ENCODE peak calls at places on chromosomes 16 and 17, in four cellular contexts. One of them, this sample, is unnamed.

GRCh38 chr16:6932871-6933390 is 399.7 kb upstream of the RBFOX1 start:
- DNase-seq in heart right ventricle: no peak
- DNase-seq in Peyer's patch: no peak
- DNase-seq in AG04450: no peak
- DNase-seq in this sample: no peak

GRCh38 chr16:47139561-47140185 is 4.1 kb downstream of the NETO2 start:
- DNase-seq in heart right ventricle: no peak
- DNase-seq in Peyer's patch: no peak
- DNase-seq in AG04450: no peak
- DNase-seq in this sample: no peak

GRCh38 chr17:50052822-50053653 is 2.9 kb upstream of the ITGA3 start:
- DNase-seq in heart right ventricle: no peak
- DNase-seq in Peyer's patch: no peak
- DNase-seq in AG04450: no peak
- DNase-seq in this sample: no peak

GRCh38 chr17:4475001-4475400 is 23.7 kb upstream of the SPNS2 start:
- DNase-seq in heart right ventricle: no peak
- DNase-seq in Peyer's patch: no peak
- DNase-seq in AG04450: no peak
- DNase-seq in this sample: no peak

GRCh38 chr17:6894206-6894528 is 62.6 kb upstream of the TEKT1 start:
- DNase-seq in heart right ventricle: no peak
- DNase-seq in Peyer's patch: no peak
- DNase-seq in AG04450: no peak
- DNase-seq in this sample: no peak

GRCh38 chr17:77503916-77504651 is 363.3 kb downstream of the SEC14L1 start:
- DNase-seq in heart right ventricle: no peak
- DNase-seq in Peyer's patch: peak; percentile 40
- DNase-seq in AG04450: no peak
- DNase-seq in this sample: no peak

GRCh38 chr17:39867084-39867890 is 715 bp upstream of the ZPBP2 start:
- DNase-seq in heart right ventricle: no peak
- DNase-seq in Peyer's patch: peak; percentile 57
- DNase-seq in AG04450: no peak
- DNase-seq in this sample: no peak

GRCh38 chr16:57235128-57236092 is 9.6 kb upstream of the ARL2BP start:
- DNase-seq in heart right ventricle: no peak
- DNase-seq in Peyer's patch: no peak
- DNase-seq in AG04450: peak; percentile 15
- DNase-seq in this sample: no peak

GRCh38 chr17:8935194-8935593 is 30.3 kb downstream of the PIK3R5 start:
- DNase-seq in heart right ventricle: no peak
- DNase-seq in Peyer's patch: no peak
- DNase-seq in AG04450: no peak
- DNase-seq in this sample: no peak

GRCh38 chr17:5826384-5826783 is 242.1 kb upstream of the NLRP1 start:
- DNase-seq in heart right ventricle: no peak
- DNase-seq in Peyer's patch: no peak
- DNase-seq in AG04450: no peak
- DNase-seq in this sample: no peak

GRCh38 chr17:44348988-44349364 is 3.9 kb downstream of the GRN start:
- DNase-seq in heart right ventricle: no peak
- DNase-seq in Peyer's patch: no peak
- DNase-seq in AG04450: no peak
- DNase-seq in this sample: no peak

GRCh38 chr16:48949636-48950035 is 332.0 kb downstream of the CBLN1 start:
- DNase-seq in heart right ventricle: no peak
- DNase-seq in Peyer's patch: no peak
- DNase-seq in AG04450: no peak
- DNase-seq in this sample: no peak

GRCh38 chr17:35879748-35880654 is at the start of gene CCL5:
- DNase-seq in heart right ventricle: no peak
- DNase-seq in Peyer's patch: peak; percentile 72
- DNase-seq in AG04450: no peak
- DNase-seq in this sample: no peak

GRCh38 chr16:55912022-55912421 is 36.8 kb upstream of the CES5A start:
- DNase-seq in heart right ventricle: peak; percentile 72
- DNase-seq in Peyer's patch: no peak
- DNase-seq in AG04450: no peak
- DNase-seq in this sample: no peak

GRCh38 chr16:64121473-64121872 is 1000.4 kb downstream of the CDH11 start:
- DNase-seq in heart right ventricle: no peak
- DNase-seq in Peyer's patch: no peak
- DNase-seq in AG04450: peak; percentile 3
- DNase-seq in this sample: no peak

GRCh38 chr17:81702934-81703746 is at the start of gene MRPL12:
- DNase-seq in heart right ventricle: peak; percentile 93
- DNase-seq in Peyer's patch: peak; percentile 96
- DNase-seq in AG04450: peak; percentile 58
- DNase-seq in this sample: peak; percentile 94

GRCh38 chr17:49076575-49077384 is 55.8 kb upstream of the B4GALNT2 start:
- DNase-seq in heart right ventricle: no peak
- DNase-seq in Peyer's patch: no peak
- DNase-seq in AG04450: peak; percentile 53
- DNase-seq in this sample: no peak

GRCh38 chr16:85157372-85157771 is 45.1 kb upstream of the CIBAR2 start:
- DNase-seq in heart right ventricle: no peak
- DNase-seq in Peyer's patch: no peak
- DNase-seq in AG04450: no peak
- DNase-seq in this sample: no peak

GRCh38 chr16:49356728-49357488 is 16.7 kb upstream of the C16orf78 start:
- DNase-seq in heart right ventricle: no peak
- DNase-seq in Peyer's patch: peak; percentile 81
- DNase-seq in AG04450: no peak
- DNase-seq in this sample: peak; percentile 20

GRCh38 chr17:82534401-82534812 is 14.9 kb downstream of the FOXK2 start:
- DNase-seq in heart right ventricle: no peak
- DNase-seq in Peyer's patch: no peak
- DNase-seq in AG04450: no peak
- DNase-seq in this sample: no peak

GRCh38 chr17:6165806-6166205 is 95.6 kb downstream of the WSCD1 start:
- DNase-seq in heart right ventricle: no peak
- DNase-seq in Peyer's patch: no peak
- DNase-seq in AG04450: no peak
- DNase-seq in this sample: no peak

GRCh38 chr17:16878547-16879100 is 93.3 kb downstream of the TNFRSF13B start:
- DNase-seq in heart right ventricle: no peak
- DNase-seq in Peyer's patch: peak; percentile 39
- DNase-seq in AG04450: no peak
- DNase-seq in this sample: no peak

GRCh38 chr17:35543856-35544255 is 6.4 kb upstream of the SLFN12L start:
- DNase-seq in heart right ventricle: no peak
- DNase-seq in Peyer's patch: no peak
- DNase-seq in AG04450: no peak
- DNase-seq in this sample: no peak

GRCh38 chr17:4072487-4073157 is 70.2 kb downstream of the ZZEF1 start:
- DNase-seq in heart right ventricle: no peak
- DNase-seq in Peyer's patch: no peak
- DNase-seq in AG04450: peak; percentile 67
- DNase-seq in this sample: no peak

GRCh38 chr16:19860146-19861030 is 24.3 kb downstream of the GPRC5B start:
- DNase-seq in heart right ventricle: no peak
- DNase-seq in Peyer's patch: no peak
- DNase-seq in AG04450: peak; percentile 34
- DNase-seq in this sample: no peak

GRCh38 chr17:32947736-32948135 is 19.8 kb downstream of the TMEM98 start:
- DNase-seq in heart right ventricle: no peak
- DNase-seq in Peyer's patch: no peak
- DNase-seq in AG04450: no peak
- DNase-seq in this sample: no peak

GRCh38 chr17:28047806-28048205 is 5.3 kb downstream of the NLK start:
- DNase-seq in heart right ventricle: no peak
- DNase-seq in Peyer's patch: no peak
- DNase-seq in AG04450: no peak
- DNase-seq in this sample: no peak

GRCh38 chr16:82329504-82330192 is 159.6 kb upstream of the MPHOSPH6 start:
- DNase-seq in heart right ventricle: no peak
- DNase-seq in Peyer's patch: no peak
- DNase-seq in AG04450: no peak
- DNase-seq in this sample: no peak

GRCh38 chr17:15954222-15954621 is 9.3 kb downstream of the ADORA2B start:
- DNase-seq in heart right ventricle: no peak
- DNase-seq in Peyer's patch: no peak
- DNase-seq in AG04450: peak; percentile 72
- DNase-seq in this sample: peak; percentile 93

GRCh38 chr17:55607736-55608341 is 96.6 kb upstream of the SMIM36 start:
- DNase-seq in heart right ventricle: peak; percentile 50
- DNase-seq in Peyer's patch: peak; percentile 79
- DNase-seq in AG04450: peak; percentile 57
- DNase-seq in this sample: no peak

GRCh38 chr16:29757950-29758466 is 12.2 kb upstream of the C16orf54 start:
- DNase-seq in heart right ventricle: no peak
- DNase-seq in Peyer's patch: no peak
- DNase-seq in AG04450: peak; percentile 47
- DNase-seq in this sample: no peak

GRCh38 chr16:52251495-52251894 is 295.4 kb downstream of the TOX3 start:
- DNase-seq in heart right ventricle: no peak
- DNase-seq in Peyer's patch: no peak
- DNase-seq in AG04450: no peak
- DNase-seq in this sample: no peak

GRCh38 chr16:86037999-86038922 is 139.3 kb downstream of the IRF8 start:
- DNase-seq in heart right ventricle: no peak
- DNase-seq in Peyer's patch: peak; percentile 45
- DNase-seq in AG04450: no peak
- DNase-seq in this sample: no peak

GRCh38 chr16:84716740-84717139 is 16.9 kb downstream of the USP10 start:
- DNase-seq in heart right ventricle: no peak
- DNase-seq in Peyer's patch: no peak
- DNase-seq in AG04450: no peak
- DNase-seq in this sample: no peak

GRCh38 chr17:55266051-55266957 is 1.5 kb downstream of the HLF start:
- DNase-seq in heart right ventricle: no peak
- DNase-seq in Peyer's patch: peak; percentile 44
- DNase-seq in AG04450: no peak
- DNase-seq in this sample: no peak

GRCh38 chr17:37170881-37171460 is 204.8 kb upstream of the C17orf78 start:
- DNase-seq in heart right ventricle: no peak
- DNase-seq in Peyer's patch: no peak
- DNase-seq in AG04450: no peak
- DNase-seq in this sample: no peak

GRCh38 chr16:69223882-69224281 is 36.9 kb downstream of the SNTB2 start:
- DNase-seq in heart right ventricle: no peak
- DNase-seq in Peyer's patch: no peak
- DNase-seq in AG04450: no peak
- DNase-seq in this sample: no peak

GRCh38 chr16:25135239-25135878 is 23.8 kb downstream of the LCMT1 start:
- DNase-seq in heart right ventricle: no peak
- DNase-seq in Peyer's patch: no peak
- DNase-seq in AG04450: peak; percentile 63
- DNase-seq in this sample: no peak

GRCh38 chr17:59335685-59336084 is 4.2 kb downstream of the YPEL2 start:
- DNase-seq in heart right ventricle: no peak
- DNase-seq in Peyer's patch: no peak
- DNase-seq in AG04450: no peak
- DNase-seq in this sample: no peak
- H3K27ac ChIP-seq in heart right ventricle: peak overlapping the region; percentile 42
- H3K27ac ChIP-seq in Peyer's patch: no peak overlapping the region
- H3K27ac ChIP-seq in AG04450: no peak overlapping the region
- H3K27ac ChIP-seq in this sample: no peak overlapping the region

DNA sequence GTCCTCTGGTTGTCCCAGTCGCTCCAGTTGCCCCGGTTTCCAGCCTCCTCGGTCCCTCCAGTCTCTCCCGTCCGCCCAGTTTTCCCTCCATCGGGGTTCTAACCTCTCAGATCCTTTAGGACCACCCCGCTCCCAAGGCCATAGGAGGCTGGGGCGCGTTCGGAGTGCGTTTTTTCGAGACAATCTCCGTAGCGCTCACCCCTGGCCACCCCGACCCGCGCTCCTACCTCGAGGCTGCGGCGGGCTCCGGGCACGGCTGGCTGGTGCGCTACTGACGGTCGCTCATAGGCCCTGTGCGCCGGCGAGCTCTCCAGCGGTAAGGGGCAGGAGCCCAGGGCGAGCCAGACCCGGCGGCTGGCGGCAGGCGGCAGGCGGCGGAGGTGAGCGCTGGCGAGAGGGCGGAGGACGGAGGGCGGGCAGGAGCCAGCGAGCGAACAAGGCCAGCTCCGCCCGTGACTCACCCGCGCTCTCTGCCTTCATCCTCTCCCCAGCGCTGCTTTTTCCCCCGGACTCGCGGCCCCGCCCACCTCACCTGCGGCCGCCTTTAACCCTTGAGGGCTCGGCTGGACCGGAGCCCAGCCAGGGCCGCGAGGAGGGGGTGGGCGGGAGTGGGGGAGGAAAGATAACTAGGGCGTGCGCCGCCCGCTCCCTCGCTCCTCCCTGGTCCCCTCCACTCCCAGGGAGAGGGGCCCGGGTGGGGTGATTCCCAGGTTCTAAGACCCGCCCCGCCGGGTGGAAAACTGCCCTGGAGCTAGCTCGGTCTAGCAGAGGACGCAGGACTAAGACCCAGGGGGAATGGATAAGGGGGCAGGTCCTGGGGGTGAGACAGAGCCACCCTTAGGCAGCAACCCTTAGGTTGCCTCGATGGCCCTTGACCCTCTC is at the start of gene SP6:
- DNase-seq in heart right ventricle: peak; percentile 36
- DNase-seq in Peyer's patch: peak; percentile 92
- DNase-seq in AG04450: no peak
- DNase-seq in this sample: peak; percentile 96
- H3K27ac ChIP-seq in heart right ventricle: peak within 1 kb of the TSS; percentile 68
- H3K27ac ChIP-seq in Peyer's patch: peak within 1 kb of the TSS; percentile 80
- H3K27ac ChIP-seq in AG04450: no peak within 1 kb of the TSS
- H3K27ac ChIP-seq in this sample: peak within 1 kb of the TSS; percentile 59

DNA sequence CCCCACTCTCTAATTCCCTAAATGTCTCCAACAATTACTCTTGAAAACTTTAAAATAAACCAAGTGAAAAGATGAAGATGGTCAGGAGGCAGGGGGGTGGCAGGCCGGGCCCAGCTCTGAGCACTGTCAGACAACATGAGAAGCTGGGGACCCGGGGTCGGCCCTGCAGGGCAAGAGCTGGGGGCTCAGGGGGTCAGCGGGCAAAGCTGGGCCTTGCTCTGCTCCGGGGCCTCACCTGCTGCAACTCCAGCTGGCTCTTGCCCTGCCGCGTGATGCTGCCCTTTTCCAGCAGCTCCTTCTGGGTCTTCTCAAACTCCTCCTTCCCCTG is 14.8 kb downstream of the CTRB1 start:
- DNase-seq in heart right ventricle: no peak
- DNase-seq in Peyer's patch: no peak
- DNase-seq in AG04450: no peak
- DNase-seq in this sample: no peak
- H3K27ac ChIP-seq in heart right ventricle: no peak overlapping the region
- H3K27ac ChIP-seq in Peyer's patch: peak overlapping the region; percentile 15
- H3K27ac ChIP-seq in AG04450: peak overlapping the region; percentile 31
- H3K27ac ChIP-seq in this sample: peak overlapping the region; percentile 50

GRCh38 chr17:41974658-41975057 is 8.1 kb downstream of the CNP start:
- DNase-seq in heart right ventricle: no peak
- DNase-seq in Peyer's patch: no peak
- DNase-seq in AG04450: no peak
- DNase-seq in this sample: no peak
- H3K27ac ChIP-seq in heart right ventricle: no peak overlapping the region
- H3K27ac ChIP-seq in Peyer's patch: no peak overlapping the region
- H3K27ac ChIP-seq in AG04450: no peak overlapping the region
- H3K27ac ChIP-seq in this sample: no peak overlapping the region

GRCh38 chr16:3578121-3578520 is 918 bp upstream of the NLRC3 start:
- DNase-seq in heart right ventricle: no peak
- DNase-seq in Peyer's patch: peak; percentile 71
- DNase-seq in AG04450: no peak
- DNase-seq in this sample: no peak
- H3K27ac ChIP-seq in heart right ventricle: peak overlapping the region; percentile 86
- H3K27ac ChIP-seq in Peyer's patch: peak overlapping the region; percentile 61
- H3K27ac ChIP-seq in AG04450: no peak overlapping the region
- H3K27ac ChIP-seq in this sample: no peak overlapping the region